ENCODE peak calls at places on chromosome 14, in nine cellular contexts. H, W, G, E, Q, V, P, Z and M are unnamed samples.

GRCh38 chr14:55847766-55848165 is 267.8 kb downstream of the KTN1 start:
- DNase-seq in H (no peak), W (no peak), G (no peak), E (no peak), Q (no peak), V (no peak), P (no peak), Z (no peak), M (peak)

GRCh38 chr14:57480044-57480443 is 13.6 kb downstream of the CCDC198 start:
- DNase-seq in H (no peak), W (no peak), G (no peak), E (no peak), Q (no peak), V (no peak), P (no peak), Z (no peak), M (peak)

GRCh38 chr14:69682607-69683263 is 71.3 kb downstream of the SUSD6 start:
- DNase-seq in H (no peak), W (no peak), G (no peak), E (no peak), Q (no peak), V (no peak), P (no peak), Z (no peak), M (no peak)

GRCh38 chr14:99612737-99613330 is 8.8 kb upstream of the CCDC85C start:
- DNase-seq in H (no peak), W (no peak), G (no peak), E (no peak), Q (no peak), V (no peak), P (no peak), Z (no peak), M (no peak)

GRCh38 chr14:90614696-90615260 is 201.5 kb downstream of the TTC7B start:
- DNase-seq in H (no peak), W (no peak), G (no peak), E (no peak), Q (no peak), V (no peak), P (no peak), Z (no peak), M (no peak)

GRCh38 chr14:104821971-104822608 is 21.2 kb downstream of the ZBTB42 start:
- DNase-seq in H (no peak), W (no peak), G (no peak), E (no peak), Q (no peak), V (no peak), P (no peak), Z (no peak), M (no peak)

GRCh38 chr14:22531451-22532344 is 57.3 kb downstream of the DAD1 start:
- DNase-seq in H (no peak), W (peak), G (no peak), E (no peak), Q (no peak), V (no peak), P (no peak), Z (no peak), M (no peak)

GRCh38 chr14:54908230-54908629 is 5.6 kb upstream of the GCH1 start:
- DNase-seq in H (no peak), W (peak), G (no peak), E (no peak), Q (no peak), V (no peak), P (no peak), Z (no peak), M (no peak)

GRCh38 chr14:73879027-73879426 is 7.6 kb upstream of the ZNF410 start:
- DNase-seq in H (no peak), W (no peak), G (no peak), E (no peak), Q (no peak), V (no peak), P (no peak), Z (no peak), M (peak)

GRCh38 chr14:78790262-78790661 is 620.1 kb downstream of the NRXN3 start:
- DNase-seq in H (peak), W (no peak), G (no peak), E (no peak), Q (no peak), V (no peak), P (no peak), Z (no peak), M (peak)

GRCh38 chr14:61934385-61934784 is 172.2 kb downstream of the SNAPC1 start:
- DNase-seq in H (no peak), W (no peak), G (no peak), E (no peak), Q (no peak), V (no peak), P (no peak), Z (no peak), M (peak)

GRCh38 chr14:99961826-99962518 is 103.2 kb upstream of the EVL start:
- DNase-seq in H (no peak), W (no peak), G (peak), E (no peak), Q (no peak), V (no peak), P (no peak), Z (no peak), M (no peak)

GRCh38 chr14:99968156-99968920 is 96.9 kb upstream of the EVL start:
- DNase-seq in H (no peak), W (no peak), G (no peak), E (no peak), Q (no peak), V (no peak), P (no peak), Z (no peak), M (peak)

GRCh38 chr14:100504372-100505078 is 82.7 kb downstream of the BEGAIN start:
- DNase-seq in H (no peak), W (no peak), G (no peak), E (no peak), Q (no peak), V (no peak), P (no peak), Z (no peak), M (peak)

GRCh38 chr14:101349108-101349507 is 212.2 kb upstream of the DIO3 start:
- DNase-seq in H (no peak), W (no peak), G (peak), E (no peak), Q (no peak), V (no peak), P (no peak), Z (no peak), M (no peak)

GRCh38 chr14:78446807-78447206 is 276.6 kb downstream of the NRXN3 start:
- DNase-seq in H (peak), W (no peak), G (no peak), E (no peak), Q (no peak), V (no peak), P (no peak), Z (no peak), M (peak)

GRCh38 chr14:104395941-104396681 is 183.5 kb upstream of the C14orf180 start:
- DNase-seq in H (no peak), W (no peak), G (peak), E (no peak), Q (no peak), V (no peak), P (no peak), Z (no peak), M (no peak)

GRCh38 chr14:74563233-74563585 is 48.8 kb downstream of the LTBP2 start:
- DNase-seq in H (no peak), W (no peak), G (no peak), E (no peak), Q (no peak), V (no peak), P (no peak), Z (no peak), M (peak)

GRCh38 chr14:93742761-93743160 is 45.5 kb downstream of the PRIMA1 start:
- DNase-seq in H (no peak), W (no peak), G (no peak), E (no peak), Q (no peak), V (no peak), P (no peak), Z (no peak), M (no peak)

GRCh38 chr14:30214014-30214413 is 286.4 kb upstream of the PRKD1 start:
- DNase-seq in H (no peak), W (no peak), G (no peak), E (no peak), Q (no peak), V (no peak), P (no peak), Z (no peak), M (peak)

GRCh38 chr14:24192933-24193332 is 2.3 kb downstream of the TM9SF1 start:
- DNase-seq in H (no peak), W (no peak), G (no peak), E (no peak), Q (no peak), V (no peak), P (no peak), Z (no peak), M (no peak)

GRCh38 chr14:50797250-50798047 is 33.5 kb downstream of the NIN start:
- DNase-seq in H (no peak), W (no peak), G (no peak), E (no peak), Q (no peak), V (no peak), P (no peak), Z (no peak), M (no peak)

GRCh38 chr14:24952851-24953666 is 96.9 kb downstream of the STXBP6 start:
- DNase-seq in H (peak), W (no peak), G (no peak), E (no peak), Q (no peak), V (no peak), P (no peak), Z (no peak), M (peak)

GRCh38 chr14:94989946-94990345 is 167.4 kb downstream of the DICER1 start:
- DNase-seq in H (no peak), W (no peak), G (no peak), E (no peak), Q (no peak), V (no peak), P (no peak), Z (no peak), M (peak)

GRCh38 chr14:102492523-102492910 is 17.1 kb downstream of the ANKRD9 start:
- DNase-seq in H (no peak), W (no peak), G (no peak), E (no peak), Q (no peak), V (no peak), P (no peak), Z (no peak), M (no peak)

GRCh38 chr14:64539186-64539552 is 1.4 kb upstream of the HSPA2 start:
- DNase-seq in H (no peak), W (no peak), G (no peak), E (no peak), Q (no peak), V (no peak), P (no peak), Z (no peak), M (peak)

GRCh38 chr14:102437997-102438922 is 71.3 kb downstream of the ANKRD9 start:
- DNase-seq in H (peak), W (peak), G (peak), E (peak), Q (peak), V (peak), P (peak), Z (peak), M (peak)

GRCh38 chr14:102983496-102983895 is 61.0 kb downstream of the AMN start:
- DNase-seq in H (no peak), W (no peak), G (no peak), E (no peak), Q (no peak), V (no peak), P (no peak), Z (no peak), M (no peak)